ENCODE peak calls at places on chromosomes 12 and 14, in six cellular contexts. I is dermis microvascular lymphatic vessel endothelial cell, U is lower leg skin, S is ureter, N is psoas muscle, X is ELF-1. E is an unnamed sample.

GRCh38 chr14:20460458-20461229 is 590 bp downstream of the PIP4P1 start:
- DNase-seq in I (peak), U (peak), S (peak), N (no peak), X (no peak), E (peak)

GRCh38 chr14:68622856-68623255 is 170.0 kb downstream of the ZFP36L1 start:
- DNase-seq in I (no peak), U (no peak), S (no peak), N (no peak), X (no peak), E (no peak)

GRCh38 chr12:21697829-21698630 is 40.4 kb upstream of the LDHB start:
- DNase-seq in I (peak), U (no peak), S (no peak), N (no peak), X (no peak), E (no peak)

GRCh38 chr14:70020350-70021170 is 141.3 kb downstream of the SMOC1 start:
- DNase-seq in I (peak), U (no peak), S (no peak), N (no peak), X (no peak), E (no peak)

GRCh38 chr12:51082561-51083139 is 746 bp downstream of the CSRNP2 start:
- DNase-seq in I (peak), U (no peak), S (peak), N (no peak), X (peak), E (no peak)

GRCh38 chr14:38405851-38406630 is 150.1 kb upstream of the CLEC14A start:
- DNase-seq in I (peak), U (no peak), S (no peak), N (no peak), X (peak), E (no peak)

GRCh38 chr14:85332401-85332800 is 197.5 kb upstream of the FLRT2 start:
- DNase-seq in I (no peak), U (no peak), S (no peak), N (no peak), X (no peak), E (no peak)

GRCh38 chr14:81625343-81625742 is 91.7 kb upstream of the SEL1L start:
- DNase-seq in I (peak), U (no peak), S (no peak), N (no peak), X (no peak), E (no peak)

GRCh38 chr14:72850360-72850759 is 43.5 kb downstream of the DPF3 start:
- DNase-seq in I (no peak), U (no peak), S (no peak), N (no peak), X (no peak), E (no peak)

GRCh38 chr12:50690923-50691322 is 73.0 kb upstream of the ATF1 start:
- DNase-seq in I (peak), U (no peak), S (no peak), N (no peak), X (no peak), E (peak)

GRCh38 chr14:31414190-31414833 is 6.0 kb downstream of the HEATR5A start:
- DNase-seq in I (peak), U (no peak), S (no peak), N (no peak), X (no peak), E (no peak)

GRCh38 chr14:76203086-76204001 is 51.6 kb downstream of the GPATCH2L start:
- DNase-seq in I (peak), U (peak), S (no peak), N (no peak), X (peak), E (no peak)

GRCh38 chr12:78530065-78530765 is 334.4 kb upstream of the SYT1 start:
- DNase-seq in I (no peak), U (no peak), S (no peak), N (no peak), X (no peak), E (no peak)

GRCh38 chr12:6821674-6822433 is at the start of gene GPR162:
- DNase-seq in I (peak), U (no peak), S (no peak), N (peak), X (peak), E (peak)

GRCh38 chr14:49553892-49554291 is 32.3 kb downstream of the RPS29 start:
- DNase-seq in I (no peak), U (no peak), S (no peak), N (no peak), X (no peak), E (no peak)

GRCh38 chr12:26246483-26247164 is 51.3 kb downstream of the SSPN start:
- DNase-seq in I (no peak), U (no peak), S (peak), N (no peak), X (no peak), E (no peak)

GRCh38 chr14:76701981-76702380 is 59.3 kb upstream of the VASH1 start:
- DNase-seq in I (no peak), U (peak), S (no peak), N (peak), X (no peak), E (peak)

GRCh38 chr14:76867536-76868452 is 41.6 kb downstream of the LRRC74A start:
- DNase-seq in I (no peak), U (no peak), S (peak), N (peak), X (no peak), E (no peak)

GRCh38 chr12:57888407-57889157 is 42.1 kb upstream of the CTDSP2 start:
- DNase-seq in I (peak), U (peak), S (peak), N (peak), X (peak), E (no peak)

GRCh38 chr12:69555461-69555860 is 29.8 kb upstream of the CCT2 start:
- DNase-seq in I (no peak), U (no peak), S (no peak), N (no peak), X (no peak), E (no peak)

GRCh38 chr12:71746983-71747611 is 7.6 kb upstream of the RAB21 start:
- DNase-seq in I (peak), U (peak), S (peak), N (no peak), X (peak), E (no peak)

GRCh38 chr12:70754330-70754741 is 117.1 kb upstream of the PTPRB start:
- DNase-seq in I (no peak), U (no peak), S (no peak), N (no peak), X (no peak), E (no peak)

GRCh38 chr12:88248606-88249005 is 106.5 kb downstream of the TMTC3 start:
- DNase-seq in I (no peak), U (no peak), S (no peak), N (no peak), X (no peak), E (no peak)

GRCh38 chr14:51738754-51739153 is 87.0 kb downstream of the FRMD6 start:
- DNase-seq in I (no peak), U (no peak), S (no peak), N (peak), X (peak), E (no peak)

GRCh38 chr14:55457496-55457895 is 17.1 kb upstream of the TBPL2 start:
- DNase-seq in I (no peak), U (no peak), S (no peak), N (no peak), X (no peak), E (no peak)

E was measured in sciatic nerve.